ENCODE peak calls at places on chromosomes 6 and 20, in ten cellular contexts. Z, W, D, J, L, K, I, S, M and U are unnamed samples.

GRCh38 chr20:47035191-47035590 is 140.5 kb downstream of the EYA2 start:
- DNase-seq in J (no peak), L (no peak), S (no peak), D (no peak), M (no peak), I (no peak), W (no peak), K (no peak), Z (peak), U (peak)

GRCh38 chr6:17867880-17868279 is 119.6 kb downstream of the KIF13A start:
- DNase-seq in D (no peak), I (peak), Z (no peak), M (no peak), S (no peak), J (no peak), L (no peak), K (no peak), W (no peak), U (no peak)

GRCh38 chr20:16397053-16397452 is 176.2 kb downstream of the KIF16B start:
- DNase-seq in M (no peak), D (no peak), L (no peak), S (no peak), K (no peak), I (peak), J (peak), Z (no peak), W (no peak), U (no peak)

GRCh38 chr6:162177733-162178132 is 549.8 kb downstream of the PRKN start:
- DNase-seq in J (peak), D (no peak), K (no peak), L (no peak), W (no peak), I (peak), M (peak), Z (no peak), S (peak), U (peak)

GRCh38 chr20:47876348-47877056 is 91.2 kb upstream of the SULF2 start:
- DNase-seq in J (no peak), Z (no peak), M (no peak), D (no peak), S (no peak), W (no peak), L (no peak), I (no peak), K (no peak), U (no peak)

GRCh38 chr20:9490171-9490570 is 24.2 kb upstream of the LAMP5 start:
- DNase-seq in K (no peak), I (no peak), J (no peak), M (no peak), L (no peak), W (no peak), S (no peak), Z (no peak), D (no peak), U (no peak)

GRCh38 chr20:32535953-32536823 is 48.9 kb downstream of the NOL4L start:
- DNase-seq in L (no peak), D (peak), K (peak), W (peak), I (peak), M (peak), Z (peak), J (peak), S (peak), U (peak)

GRCh38 chr6:63573899-63574553 is 1.7 kb downstream of the LOC128125822 start:
- DNase-seq in W (no peak), I (peak), S (peak), D (no peak), J (no peak), Z (peak), M (no peak), K (peak), L (peak), U (peak)

GRCh38 chr20:54123587-54124180 is 50.1 kb downstream of the CYP24A1 start:
- DNase-seq in K (no peak), M (no peak), J (no peak), I (peak), D (no peak), S (no peak), W (peak), L (no peak), Z (no peak), U (peak)

GRCh38 chr6:67129780-67130179 is 1422.8 kb upstream of the EYS start:
- DNase-seq in K (no peak), I (peak), L (no peak), W (no peak), D (no peak), J (no peak), M (no peak), S (peak), Z (no peak), U (no peak)

GRCh38 chr20:10609276-10609675 is 64.5 kb downstream of the JAG1 start:
- DNase-seq in D (no peak), M (no peak), J (no peak), W (no peak), K (no peak), I (peak), Z (no peak), S (no peak), L (no peak), U (no peak)

GRCh38 chr6:103184776-103185175 is 1674.9 kb downstream of the HACE1 start:
- DNase-seq in L (no peak), S (no peak), K (no peak), W (no peak), Z (no peak), D (no peak), I (no peak), M (no peak), J (no peak), U (no peak)

GRCh38 chr6:10210052-10210451 is 204.8 kb downstream of the TFAP2A start:
- DNase-seq in M (no peak), I (peak), L (no peak), K (no peak), S (no peak), Z (no peak), J (no peak), W (no peak), D (no peak), U (no peak)